ENCODE peak calls at places on chromosomes 4 and X, in eight cellular contexts. One of them, this sample, is unnamed.

GRCh38 chr4:128060130-128060619 is 937 bp upstream of the LARP1B start:
- DNase-seq in HS-5: no peak
- DNase-seq in RCC 7860: no peak
- DNase-seq in endothelial cell: no peak
- DNase-seq in MCF 10A: no peak
- DNase-seq in NCI-H1436: no peak
- DNase-seq in HL-60: no peak
- DNase-seq in T-helper 1 cell: no peak
- DNase-seq in this sample: no peak

GRCh38 chrX:141405486-141405877 is 163.2 kb upstream of the SPANXC start:
- DNase-seq in HS-5: no peak
- DNase-seq in RCC 7860: no peak
- DNase-seq in endothelial cell: no peak
- DNase-seq in MCF 10A: peak
- DNase-seq in NCI-H1436: no peak
- DNase-seq in HL-60: no peak
- DNase-seq in T-helper 1 cell: no peak
- DNase-seq in this sample: no peak

GRCh38 chr4:139670765-139671164 is 5.1 kb downstream of the MGST2 start:
- DNase-seq in HS-5: no peak
- DNase-seq in RCC 7860: no peak
- DNase-seq in endothelial cell: no peak
- DNase-seq in MCF 10A: no peak
- DNase-seq in NCI-H1436: no peak
- DNase-seq in HL-60: no peak
- DNase-seq in T-helper 1 cell: no peak
- DNase-seq in this sample: no peak

GRCh38 chr4:5970381-5971076 is 47.7 kb downstream of the C4orf50 start:
- DNase-seq in HS-5: no peak
- DNase-seq in RCC 7860: no peak
- DNase-seq in endothelial cell: no peak
- DNase-seq in MCF 10A: no peak
- DNase-seq in NCI-H1436: no peak
- DNase-seq in HL-60: no peak
- DNase-seq in T-helper 1 cell: no peak
- DNase-seq in this sample: no peak

GRCh38 chrX:148043456-148043855 is 62.3 kb downstream of the FMR1NB start:
- DNase-seq in HS-5: no peak
- DNase-seq in RCC 7860: peak
- DNase-seq in endothelial cell: no peak
- DNase-seq in MCF 10A: peak
- DNase-seq in NCI-H1436: no peak
- DNase-seq in HL-60: no peak
- DNase-seq in T-helper 1 cell: no peak
- DNase-seq in this sample: no peak

GRCh38 chrX:68498044-68498507 is 775 bp upstream of the YIPF6 start:
- DNase-seq in HS-5: no peak
- DNase-seq in RCC 7860: peak
- DNase-seq in endothelial cell: peak
- DNase-seq in MCF 10A: no peak
- DNase-seq in NCI-H1436: no peak
- DNase-seq in HL-60: no peak
- DNase-seq in T-helper 1 cell: no peak
- DNase-seq in this sample: no peak

GRCh38 chr4:5458676-5459075 is 249.7 kb downstream of the EVC2 start:
- DNase-seq in HS-5: no peak
- DNase-seq in RCC 7860: no peak
- DNase-seq in endothelial cell: no peak
- DNase-seq in MCF 10A: no peak
- DNase-seq in NCI-H1436: no peak
- DNase-seq in HL-60: no peak
- DNase-seq in T-helper 1 cell: no peak
- DNase-seq in this sample: no peak

GRCh38 chr4:141307241-141307689 is 86.6 kb downstream of the ZNF330 start:
- DNase-seq in HS-5: peak
- DNase-seq in RCC 7860: peak
- DNase-seq in endothelial cell: peak
- DNase-seq in MCF 10A: peak
- DNase-seq in NCI-H1436: peak
- DNase-seq in HL-60: peak
- DNase-seq in T-helper 1 cell: peak
- DNase-seq in this sample: peak

GRCh38 chr4:10182446-10183424 is 66.1 kb upstream of the WDR1 start:
- DNase-seq in HS-5: no peak
- DNase-seq in RCC 7860: no peak
- DNase-seq in endothelial cell: no peak
- DNase-seq in MCF 10A: no peak
- DNase-seq in NCI-H1436: no peak
- DNase-seq in HL-60: no peak
- DNase-seq in T-helper 1 cell: no peak
- DNase-seq in this sample: no peak

GRCh38 chr4:182917182-182918043 is at the start of gene DCTD:
- DNase-seq in HS-5: no peak
- DNase-seq in RCC 7860: peak
- DNase-seq in endothelial cell: peak
- DNase-seq in MCF 10A: peak
- DNase-seq in NCI-H1436: peak
- DNase-seq in HL-60: peak
- DNase-seq in T-helper 1 cell: peak
- DNase-seq in this sample: peak

GRCh38 chr4:183758006-183758734 is 99.1 kb downstream of the TRAPPC11 start:
- DNase-seq in HS-5: no peak
- DNase-seq in RCC 7860: no peak
- DNase-seq in endothelial cell: peak
- DNase-seq in MCF 10A: no peak
- DNase-seq in NCI-H1436: no peak
- DNase-seq in HL-60: no peak
- DNase-seq in T-helper 1 cell: no peak
- DNase-seq in this sample: no peak

GRCh38 chrX:13223868-13224555 is 95.8 kb downstream of the ATXN3L start:
- DNase-seq in HS-5: peak
- DNase-seq in RCC 7860: peak
- DNase-seq in endothelial cell: no peak
- DNase-seq in MCF 10A: peak
- DNase-seq in NCI-H1436: no peak
- DNase-seq in HL-60: no peak
- DNase-seq in T-helper 1 cell: no peak
- DNase-seq in this sample: no peak

GRCh38 chrX:20231598-20231997 is 35.1 kb downstream of the RPS6KA3 start:
- DNase-seq in HS-5: no peak
- DNase-seq in RCC 7860: no peak
- DNase-seq in endothelial cell: no peak
- DNase-seq in MCF 10A: no peak
- DNase-seq in NCI-H1436: no peak
- DNase-seq in HL-60: no peak
- DNase-seq in T-helper 1 cell: no peak
- DNase-seq in this sample: no peak